ENCODE peak calls at places on chromosomes 12 and 14, in seven cellular contexts. D, U, L, I, V, C and J are unnamed samples.

GRCh38 chr12:89217472-89217871 is 134.8 kb downstream of the DUSP6 start:
- DNase-seq in L (no peak), I (no peak), D (no peak), C (no peak), V (no peak), U (no peak), J (no peak)

GRCh38 chr12:905273-906076 is 44.0 kb downstream of the RAD52 start:
- DNase-seq in V (no peak), I (no peak), L (no peak), U (no peak), C (no peak), D (no peak), J (no peak)

GRCh38 chr14:63045234-63045611 is at the start of gene KCNH5:
- DNase-seq in D (peak), C (no peak), L (peak), I (peak), U (peak), V (no peak), J (no peak)

GRCh38 chr12:131142891-131143637 is 189.4 kb downstream of the ADGRD1 start:
- DNase-seq in D (no peak), U (peak), V (no peak), C (no peak), I (no peak), L (peak), J (no peak)

GRCh38 chr14:103121846-103122577 is 1.2 kb upstream of the TNFAIP2 start:
- DNase-seq in I (no peak), D (peak), C (peak), U (peak), V (peak), L (peak), J (no peak)

GRCh38 chr12:70292017-70292776 is 49.0 kb downstream of the CNOT2 start:
- DNase-seq in C (peak), I (no peak), D (no peak), U (no peak), V (no peak), L (no peak), J (no peak)

GRCh38 chr12:12301122-12301521 is 34.3 kb upstream of the LRP6 start:
- DNase-seq in U (no peak), V (no peak), D (no peak), L (no peak), C (no peak), I (no peak), J (no peak)

GRCh38 chr14:75826599-75826998 is 155.2 kb downstream of the TGFB3 start:
- DNase-seq in L (no peak), I (no peak), C (no peak), D (peak), U (no peak), V (no peak), J (no peak)

GRCh38 chr12:25284024-25284423 is 33.3 kb upstream of the KRAS start:
- DNase-seq in C (no peak), I (no peak), U (no peak), L (no peak), D (no peak), V (no peak), J (no peak)

GRCh38 chr14:96086574-96087077 is 47.5 kb downstream of the C14orf132 start:
- DNase-seq in U (no peak), D (peak), V (no peak), L (no peak), C (no peak), I (no peak), J (no peak)

GRCh38 chr12:71938728-71939385 is at the start of gene TPH2:
- DNase-seq in V (peak), U (peak), L (peak), I (peak), C (peak), D (peak), J (peak)

GRCh38 chr14:77024171-77024627 is 4.3 kb downstream of the IRF2BPL start:
- DNase-seq in L (peak), C (peak), D (peak), U (no peak), V (peak), I (no peak), J (no peak)

GRCh38 chr12:93344876-93345275 is 32.8 kb upstream of the NUDT4 start:
- DNase-seq in V (no peak), D (no peak), C (no peak), U (no peak), I (no peak), L (no peak), J (no peak)

GRCh38 chr12:12979151-12979550 is 20.9 kb downstream of the HEBP1 start:
- DNase-seq in U (no peak), C (no peak), V (no peak), D (peak), L (no peak), I (no peak), J (no peak)

GRCh38 chr12:27304856-27305255 is 27.8 kb upstream of the BMAL2 start:
- DNase-seq in I (no peak), V (no peak), U (peak), D (no peak), L (no peak), C (no peak), J (no peak)

GRCh38 chr12:108693781-108694180 is 37.5 kb downstream of the CORO1C start:
- DNase-seq in V (no peak), U (no peak), C (peak), D (no peak), L (no peak), I (no peak), J (no peak)

GRCh38 chr14:91269076-91269991 is 24.8 kb upstream of the GPR68 start:
- DNase-seq in U (no peak), V (no peak), D (no peak), C (no peak), L (no peak), I (no peak), J (no peak)

GRCh38 chr12:115337693-115338543 is 653.9 kb upstream of the TBX3 start:
- DNase-seq in U (no peak), I (no peak), V (peak), L (peak), C (peak), D (peak), J (peak)

GRCh38 chr12:76883151-76883550 is 4.3 kb upstream of the CSRP2 start:
- DNase-seq in U (no peak), V (no peak), C (no peak), I (no peak), D (peak), L (no peak), J (no peak)

GRCh38 chr12:25553083-25553482 is at the start of gene LMNTD1:
- DNase-seq in V (no peak), U (no peak), D (peak), L (no peak), I (no peak), C (no peak), J (no peak)

GRCh38 chr12:2092890-2093289 is 40.1 kb downstream of the CACNA1C start:
- DNase-seq in C (no peak), D (peak), I (no peak), U (no peak), L (no peak), V (no peak), J (no peak)

GRCh38 chr12:107515446-107515958 is 170.1 kb upstream of the PWP1 start:
- DNase-seq in D (peak), V (no peak), C (no peak), L (peak), U (no peak), I (peak), J (peak)

GRCh38 chr12:48185181-48185919 is 1.9 kb downstream of the CCDC184 start:
- DNase-seq in L (no peak), V (no peak), C (no peak), U (no peak), I (no peak), D (no peak), J (no peak)

GRCh38 chr14:73634333-73634833 is 10.4 kb upstream of the DNAL1 start:
- DNase-seq in U (peak), L (no peak), I (peak), V (no peak), C (no peak), D (no peak), J (no peak)

DNA sequence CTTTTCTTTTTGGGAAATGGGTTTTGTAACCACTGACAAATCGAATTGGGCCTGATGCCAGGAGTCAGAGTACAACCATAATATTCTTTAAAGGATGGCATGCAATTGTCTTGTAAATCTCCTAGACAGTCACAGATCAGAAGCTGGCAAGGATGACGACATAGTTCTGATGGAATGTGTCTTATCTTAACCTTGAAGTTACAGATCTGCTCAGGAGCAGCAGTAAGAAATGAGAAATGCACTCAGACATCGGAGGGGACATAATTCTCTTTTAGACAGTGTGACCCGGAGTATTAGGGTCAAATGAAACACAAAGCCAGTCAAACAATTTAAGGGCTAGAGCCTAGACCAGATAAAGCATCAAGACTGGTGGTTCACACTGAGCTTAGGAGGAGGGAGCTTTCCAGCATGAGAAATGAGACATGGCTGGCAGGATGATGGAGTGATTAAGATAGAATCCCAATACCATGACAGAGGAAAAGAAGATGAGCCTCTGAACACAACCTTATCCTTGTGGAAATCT is 17.5 kb downstream of the CBX5 start:
- DNase-seq in L (peak), U (no peak), D (peak), V (no peak), C (peak), I (no peak), J (no peak)
- TF ChIP-seq RAD21 in L (no peak), U (no peak), D (no peak), V (no peak), C (no peak), I (no peak), J (no peak)

DNA sequence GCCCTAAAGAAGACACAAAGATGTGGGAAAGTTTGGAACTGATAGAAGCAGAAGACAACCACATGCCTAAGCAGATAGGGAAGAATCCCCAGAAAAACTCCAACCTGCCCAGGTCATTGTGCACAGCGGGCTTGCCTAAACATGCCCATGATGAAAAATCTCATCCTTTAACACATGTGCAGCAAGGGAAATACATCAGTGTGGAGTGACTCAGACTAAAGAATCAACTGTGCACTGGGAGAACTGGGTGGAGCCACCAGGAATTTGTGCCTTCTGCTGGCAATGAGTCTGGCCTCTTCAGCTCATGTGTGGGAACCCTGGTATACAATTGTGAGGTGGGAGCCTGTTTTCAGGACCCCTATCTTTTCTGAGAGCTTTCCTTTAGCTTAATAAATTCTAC is 398.5 kb downstream of the FSCB start:
- DNase-seq in L (no peak), I (no peak), U (no peak), C (no peak), V (no peak), D (no peak), J (no peak)
- TF ChIP-seq RAD21 in L (no peak), I (no peak), U (no peak), C (no peak), V (no peak), D (no peak), J (no peak)

GRCh38 chr12:52508211-52508610 is 12.0 kb downstream of the KRT5 start:
- DNase-seq in D (no peak), U (no peak), L (no peak), C (no peak), I (no peak), V (no peak), J (no peak)

GRCh38 chr12:52501490-52501889 is 8.4 kb upstream of the KRT6A start:
- DNase-seq in I (no peak), D (no peak), C (no peak), V (no peak), U (no peak), L (no peak), J (no peak)

GRCh38 chr12:52506858-52507715 is 13.1 kb downstream of the KRT5 start:
- DNase-seq in L (peak), U (peak), D (peak), C (peak), I (no peak), V (peak), J (no peak)
- TF ChIP-seq RAD21 in L (peak), U (peak), D (peak), C (no peak), I (peak), V (no peak), J (peak)

GRCh38 chr14:89586258-89587127 is 169.5 kb upstream of the FOXN3 start:
- DNase-seq in V (no peak), D (no peak), I (no peak), C (no peak), L (no peak), U (no peak), J (no peak)
- TF ChIP-seq RAD21 in V (no peak), D (no peak), I (no peak), C (no peak), L (no peak), U (no peak), J (no peak)

GRCh38 chr14:105305769-105306168 is 5.0 kb upstream of the BRF1 start:
- DNase-seq in U (no peak), L (no peak), D (no peak), V (no peak), I (no peak), C (no peak), J (no peak)
- TF ChIP-seq RAD21 in U (no peak), L (no peak), D (no peak), V (no peak), I (no peak), C (no peak), J (no peak)